ENCODE peak calls at places on chromosomes 16 and 17, in seven cellular contexts. One of them, this sample, is unnamed.

GRCh38 chr17:4340914-4341615 is 25.4 kb downstream of the UBE2G1 start:
- DNase-seq in heart left ventricle: no peak
- DNase-seq in GM23338: no peak
- DNase-seq in sigmoid colon: no peak
- DNase-seq in lung: no peak
- DNase-seq in WERI-Rb-1: no peak
- DNase-seq in breast epithelium: no peak
- DNase-seq in this sample: no peak

GRCh38 chr16:87210949-87211348 is 106.2 kb downstream of the C16orf95 start:
- DNase-seq in heart left ventricle: no peak
- DNase-seq in GM23338: no peak
- DNase-seq in sigmoid colon: no peak
- DNase-seq in lung: no peak
- DNase-seq in WERI-Rb-1: no peak
- DNase-seq in breast epithelium: no peak
- DNase-seq in this sample: no peak

GRCh38 chr17:33228548-33228947 is 64.5 kb downstream of the ASIC2 start:
- DNase-seq in heart left ventricle: peak; percentile 46
- DNase-seq in GM23338: no peak
- DNase-seq in sigmoid colon: no peak
- DNase-seq in lung: no peak
- DNase-seq in WERI-Rb-1: no peak
- DNase-seq in breast epithelium: no peak
- DNase-seq in this sample: no peak

GRCh38 chr17:60151355-60151754 is 1.6 kb downstream of the CA4 start:
- DNase-seq in heart left ventricle: no peak
- DNase-seq in GM23338: peak; percentile 53
- DNase-seq in sigmoid colon: no peak
- DNase-seq in lung: no peak
- DNase-seq in WERI-Rb-1: peak; percentile 67
- DNase-seq in breast epithelium: no peak
- DNase-seq in this sample: no peak

GRCh38 chr17:10062757-10063385 is 135.5 kb downstream of the GAS7 start:
- DNase-seq in heart left ventricle: no peak
- DNase-seq in GM23338: no peak
- DNase-seq in sigmoid colon: peak; percentile 59
- DNase-seq in lung: no peak
- DNase-seq in WERI-Rb-1: no peak
- DNase-seq in breast epithelium: no peak
- DNase-seq in this sample: no peak

GRCh38 chr16:58442547-58442946 is 50.3 kb downstream of the GINS3 start:
- DNase-seq in heart left ventricle: no peak
- DNase-seq in GM23338: no peak
- DNase-seq in sigmoid colon: no peak
- DNase-seq in lung: no peak
- DNase-seq in WERI-Rb-1: no peak
- DNase-seq in breast epithelium: no peak
- DNase-seq in this sample: no peak

GRCh38 chr17:48262982-48263586 is 155.5 kb downstream of the SNX11 start:
- DNase-seq in heart left ventricle: no peak
- DNase-seq in GM23338: no peak
- DNase-seq in sigmoid colon: no peak
- DNase-seq in lung: no peak
- DNase-seq in WERI-Rb-1: no peak
- DNase-seq in breast epithelium: no peak
- DNase-seq in this sample: peak; percentile 21

GRCh38 chr16:57994778-57995177 is 5.7 kb downstream of the ZNF319 start:
- DNase-seq in heart left ventricle: peak; percentile 76
- DNase-seq in GM23338: peak; percentile 68
- DNase-seq in sigmoid colon: no peak
- DNase-seq in lung: peak; percentile 69
- DNase-seq in WERI-Rb-1: peak; percentile 77
- DNase-seq in breast epithelium: no peak
- DNase-seq in this sample: peak; percentile 56

GRCh38 chr17:12136646-12137045 is 116.0 kb downstream of the MAP2K4 start:
- DNase-seq in heart left ventricle: no peak
- DNase-seq in GM23338: no peak
- DNase-seq in sigmoid colon: no peak
- DNase-seq in lung: no peak
- DNase-seq in WERI-Rb-1: no peak
- DNase-seq in breast epithelium: no peak
- DNase-seq in this sample: no peak

GRCh38 chr17:79057727-79058400 is 16.8 kb upstream of the ENGASE start:
- DNase-seq in heart left ventricle: no peak
- DNase-seq in GM23338: no peak
- DNase-seq in sigmoid colon: peak; percentile 41
- DNase-seq in lung: no peak
- DNase-seq in WERI-Rb-1: no peak
- DNase-seq in breast epithelium: no peak
- DNase-seq in this sample: no peak

GRCh38 chr16:88063201-88063773 is 112.1 kb downstream of the BANP start:
- DNase-seq in heart left ventricle: no peak
- DNase-seq in GM23338: no peak
- DNase-seq in sigmoid colon: peak; percentile 81
- DNase-seq in lung: no peak
- DNase-seq in WERI-Rb-1: no peak
- DNase-seq in breast epithelium: no peak
- DNase-seq in this sample: peak; percentile 82

GRCh38 chr17:77419547-77420475 is 279.0 kb downstream of the SEC14L1 start:
- DNase-seq in heart left ventricle: no peak
- DNase-seq in GM23338: peak; percentile 94
- DNase-seq in sigmoid colon: peak; percentile 89
- DNase-seq in lung: no peak
- DNase-seq in WERI-Rb-1: peak; percentile 66
- DNase-seq in breast epithelium: no peak
- DNase-seq in this sample: peak; percentile 87

GRCh38 chr16:46729326-46729995 is 18.7 kb downstream of the MYLK3 start:
- DNase-seq in heart left ventricle: no peak
- DNase-seq in GM23338: no peak
- DNase-seq in sigmoid colon: no peak
- DNase-seq in lung: no peak
- DNase-seq in WERI-Rb-1: no peak
- DNase-seq in breast epithelium: no peak
- DNase-seq in this sample: no peak
- H3K27ac ChIP-seq in heart left ventricle: peak overlapping the region; percentile 30
- H3K27ac ChIP-seq in GM23338: no peak overlapping the region
- H3K27ac ChIP-seq in sigmoid colon: no peak overlapping the region
- H3K27ac ChIP-seq in lung: no peak overlapping the region
- H3K27ac ChIP-seq in WERI-Rb-1: no peak overlapping the region
- H3K27ac ChIP-seq in breast epithelium: no peak overlapping the region
- H3K27ac ChIP-seq in this sample: peak overlapping the region; percentile 76

GRCh38 chr17:80586464-80587228 is 42.0 kb downstream of the RPTOR start:
- DNase-seq in heart left ventricle: no peak
- DNase-seq in GM23338: no peak
- DNase-seq in sigmoid colon: no peak
- DNase-seq in lung: no peak
- DNase-seq in WERI-Rb-1: no peak
- DNase-seq in breast epithelium: no peak
- DNase-seq in this sample: no peak

GRCh38 chr17:80588687-80589086 is 44.0 kb downstream of the RPTOR start:
- DNase-seq in heart left ventricle: no peak
- DNase-seq in GM23338: no peak
- DNase-seq in sigmoid colon: no peak
- DNase-seq in lung: no peak
- DNase-seq in WERI-Rb-1: no peak
- DNase-seq in breast epithelium: no peak
- DNase-seq in this sample: no peak

GRCh38 chr17:80585880-80586279 is 41.2 kb downstream of the RPTOR start:
- DNase-seq in heart left ventricle: no peak
- DNase-seq in GM23338: no peak
- DNase-seq in sigmoid colon: no peak
- DNase-seq in lung: no peak
- DNase-seq in WERI-Rb-1: no peak
- DNase-seq in breast epithelium: no peak
- DNase-seq in this sample: no peak

DNA sequence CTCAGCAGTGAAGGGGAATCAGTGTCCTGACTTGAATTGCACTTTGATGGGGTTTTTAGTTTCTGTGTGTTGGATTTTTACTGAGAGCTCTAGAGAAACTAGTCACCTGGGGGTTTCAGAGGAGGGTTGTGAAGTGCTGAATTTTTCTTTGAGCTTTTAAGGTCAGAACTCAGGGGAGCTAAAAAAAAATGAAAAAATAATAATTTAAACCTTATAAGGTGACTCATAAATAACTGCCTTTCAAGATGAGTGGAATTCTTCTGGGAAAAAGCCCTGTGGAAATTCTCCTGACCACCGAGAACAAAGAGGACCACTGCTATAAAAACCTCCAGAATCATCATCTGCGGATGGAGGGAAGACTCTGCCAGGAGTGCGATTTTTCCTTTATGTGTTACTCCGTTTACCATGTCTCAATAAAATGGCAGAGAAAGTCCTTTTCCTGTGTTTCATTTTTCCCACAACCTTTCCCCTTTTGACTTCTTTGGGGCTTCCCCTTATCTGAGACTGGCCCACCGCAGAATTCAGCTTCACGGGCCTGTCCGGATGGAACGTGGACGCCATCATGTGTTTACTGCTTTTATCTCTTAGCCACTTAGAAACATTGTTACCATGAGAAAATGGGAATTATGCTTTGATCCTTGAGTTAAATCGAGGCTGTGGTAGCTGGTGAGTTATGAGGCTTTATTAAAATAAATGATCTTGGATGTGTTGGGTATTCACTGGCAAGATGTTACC is 39.7 kb downstream of the RPTOR start:
- DNase-seq in heart left ventricle: no peak
- DNase-seq in GM23338: no peak
- DNase-seq in sigmoid colon: no peak
- DNase-seq in lung: no peak
- DNase-seq in WERI-Rb-1: no peak
- DNase-seq in breast epithelium: no peak
- DNase-seq in this sample: no peak
- TF ChIP-seq CTCF in heart left ventricle: no peak
- TF ChIP-seq CTCF in GM23338: no peak
- TF ChIP-seq CTCF in sigmoid colon: no peak
- TF ChIP-seq CTCF in lung: no peak
- TF ChIP-seq CTCF in WERI-Rb-1: no peak
- TF ChIP-seq CTCF in breast epithelium: no peak
- TF ChIP-seq CTCF in this sample: no peak

GRCh38 chr17:7392696-7393612 is 1.4 kb downstream of the PLSCR3 start:
- DNase-seq in heart left ventricle: no peak
- DNase-seq in GM23338: peak; percentile 47
- DNase-seq in sigmoid colon: no peak
- DNase-seq in lung: no peak
- DNase-seq in WERI-Rb-1: no peak
- DNase-seq in breast epithelium: no peak
- DNase-seq in this sample: no peak

GRCh38 chr17:7391307-7391706 is 3.0 kb downstream of the PLSCR3 start:
- DNase-seq in heart left ventricle: no peak
- DNase-seq in GM23338: no peak
- DNase-seq in sigmoid colon: no peak
- DNase-seq in lung: no peak
- DNase-seq in WERI-Rb-1: no peak
- DNase-seq in breast epithelium: no peak
- DNase-seq in this sample: no peak

GRCh38 chr17:7394452-7395191 is at the start of gene PLSCR3:
- DNase-seq in heart left ventricle: peak; percentile 93
- DNase-seq in GM23338: peak; percentile 89
- DNase-seq in sigmoid colon: peak; percentile 93
- DNase-seq in lung: peak; percentile 86
- DNase-seq in WERI-Rb-1: peak; percentile 90
- DNase-seq in breast epithelium: peak; percentile 80
- DNase-seq in this sample: peak; percentile 93

GRCh38 chr17:7396147-7396546 is 1.8 kb upstream of the PLSCR3 start:
- DNase-seq in heart left ventricle: no peak
- DNase-seq in GM23338: no peak
- DNase-seq in sigmoid colon: no peak
- DNase-seq in lung: no peak
- DNase-seq in WERI-Rb-1: no peak
- DNase-seq in breast epithelium: no peak
- DNase-seq in this sample: no peak

DNA sequence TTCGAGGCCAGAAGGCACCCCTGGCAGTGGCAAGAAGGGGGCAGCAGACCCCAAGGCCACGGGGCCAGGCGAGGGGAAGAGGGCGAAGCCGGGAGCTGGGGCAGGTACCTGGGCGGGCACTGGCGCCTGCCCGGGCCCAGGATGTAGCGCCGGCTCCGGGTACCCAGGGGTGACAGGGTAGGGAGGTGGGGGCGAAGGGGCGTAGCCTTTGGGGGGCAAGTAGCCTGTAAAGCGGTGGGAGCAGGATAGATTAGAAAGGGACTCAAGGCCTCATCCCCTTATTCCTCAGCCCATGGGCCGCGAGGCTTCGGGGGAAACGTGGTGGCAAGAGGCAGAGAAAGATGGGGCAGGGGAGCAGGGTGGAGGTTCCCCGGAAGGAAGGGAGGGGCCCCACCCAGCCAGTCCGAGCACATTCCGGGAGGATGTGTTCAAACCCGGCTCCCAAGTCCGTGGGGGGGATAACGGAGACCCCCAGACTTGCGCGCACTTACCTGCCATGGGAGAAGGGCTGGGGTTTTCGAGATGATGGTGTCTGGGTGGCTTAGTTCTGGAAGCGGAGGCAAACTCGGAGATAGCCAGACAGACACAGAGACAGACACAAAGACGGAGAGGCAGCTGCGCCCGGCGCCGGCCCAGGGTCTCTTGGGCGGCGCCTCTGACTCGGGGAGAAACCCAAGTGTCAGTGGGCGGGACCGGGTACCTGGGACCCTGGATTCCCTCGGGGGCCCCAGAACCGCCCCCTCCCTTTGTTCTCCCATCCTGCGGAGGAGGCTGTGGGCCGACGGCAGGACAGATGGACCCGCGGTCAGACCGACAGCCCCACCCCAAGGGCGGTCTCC is 493 bp downstream of the PLSCR3 start:
- DNase-seq in heart left ventricle: peak; percentile 50
- DNase-seq in GM23338: peak; percentile 88
- DNase-seq in sigmoid colon: peak; percentile 76
- DNase-seq in lung: no peak
- DNase-seq in WERI-Rb-1: peak; percentile 61
- DNase-seq in breast epithelium: no peak
- DNase-seq in this sample: peak; percentile 60
- H3K4me3 ChIP-seq in heart left ventricle: peak overlapping the region; percentile 82
- H3K4me3 ChIP-seq in GM23338: peak overlapping the region; percentile 91
- H3K4me3 ChIP-seq in sigmoid colon: peak overlapping the region; percentile 68
- H3K4me3 ChIP-seq in lung: peak overlapping the region; percentile 79
- H3K4me3 ChIP-seq in WERI-Rb-1: peak overlapping the region; percentile 49
- H3K4me3 ChIP-seq in breast epithelium: peak overlapping the region; percentile 90
- H3K4me3 ChIP-seq in this sample: peak overlapping the region; percentile 74

GRCh38 chr17:82065193-82065637 is 389 bp downstream of the DUS1L start:
- DNase-seq in heart left ventricle: peak; percentile 33
- DNase-seq in GM23338: peak; percentile 20
- DNase-seq in sigmoid colon: no peak
- DNase-seq in lung: no peak
- DNase-seq in WERI-Rb-1: no peak
- DNase-seq in breast epithelium: no peak
- DNase-seq in this sample: peak; percentile 31

GRCh38 chr17:82065638-82066303 is at the start of gene DUS1L:
- DNase-seq in heart left ventricle: peak; percentile 63
- DNase-seq in GM23338: peak; percentile 74
- DNase-seq in sigmoid colon: peak; percentile 80
- DNase-seq in lung: peak; percentile 59
- DNase-seq in WERI-Rb-1: no peak
- DNase-seq in breast epithelium: no peak
- DNase-seq in this sample: peak; percentile 72

GRCh38 chr17:82063424-82064415 is 1.9 kb downstream of the DUS1L start:
- DNase-seq in heart left ventricle: peak; percentile 18
- DNase-seq in GM23338: no peak
- DNase-seq in sigmoid colon: no peak
- DNase-seq in lung: no peak
- DNase-seq in WERI-Rb-1: no peak
- DNase-seq in breast epithelium: no peak
- DNase-seq in this sample: no peak

GRCh38 chr17:82062984-82063368 is 2.6 kb downstream of the DUS1L start:
- DNase-seq in heart left ventricle: no peak
- DNase-seq in GM23338: no peak
- DNase-seq in sigmoid colon: no peak
- DNase-seq in lung: no peak
- DNase-seq in WERI-Rb-1: no peak
- DNase-seq in breast epithelium: no peak
- DNase-seq in this sample: no peak

GRCh38 chr17:82064433-82065192 is 991 bp downstream of the DUS1L start:
- DNase-seq in heart left ventricle: peak; percentile 24
- DNase-seq in GM23338: peak; percentile 24
- DNase-seq in sigmoid colon: no peak
- DNase-seq in lung: no peak
- DNase-seq in WERI-Rb-1: no peak
- DNase-seq in breast epithelium: no peak
- DNase-seq in this sample: no peak
- H3K27ac ChIP-seq in heart left ventricle: peak overlapping the region; percentile 84
- H3K27ac ChIP-seq in GM23338: no peak overlapping the region
- H3K27ac ChIP-seq in sigmoid colon: peak overlapping the region; percentile 89
- H3K27ac ChIP-seq in lung: peak overlapping the region; percentile 28
- H3K27ac ChIP-seq in WERI-Rb-1: peak overlapping the region; percentile 72
- H3K27ac ChIP-seq in breast epithelium: peak overlapping the region; percentile 97
- H3K27ac ChIP-seq in this sample: no peak overlapping the region